ENCODE peak calls at places on chromosome 5, in four cellular contexts. P, F, M and B are unnamed samples.

GRCh38 chr5:181224390-181225234 is 1.5 kb downstream of the TRIM41 start:
- DNase-seq in F (no peak), P (no peak), M (no peak), B (no peak)

GRCh38 chr5:53480474-53481353 is at the start of gene FST:
- DNase-seq in P (peak), F (no peak), M (no peak), B (no peak)

GRCh38 chr5:135238622-135239460 is 160.2 kb downstream of the MACROH2A1 start:
- DNase-seq in F (no peak), M (no peak), P (no peak), B (no peak)

GRCh38 chr5:158802941-158803341 is 296.8 kb downstream of the EBF1 start:
- DNase-seq in F (no peak), M (no peak), P (no peak), B (no peak)

GRCh38 chr5:149206524-149207141 is 65.0 kb upstream of the AFAP1L1 start:
- DNase-seq in F (no peak), M (no peak), P (no peak), B (no peak)

GRCh38 chr5:174972291-174972690 is 247.9 kb downstream of the MSX2 start:
- DNase-seq in F (no peak), M (no peak), P (no peak), B (no peak)

GRCh38 chr5:141330299-141331080 is at the start of gene PCDHGA1:
- DNase-seq in M (no peak), F (no peak), P (peak), B (no peak)

GRCh38 chr5:155872801-155873200 is 454.2 kb upstream of the SGCD start:
- DNase-seq in P (no peak), F (no peak), M (no peak), B (no peak)

GRCh38 chr5:87190687-87191086 is 77.0 kb upstream of the RASA1 start:
- DNase-seq in M (no peak), F (no peak), P (no peak), B (no peak)

GRCh38 chr5:87151547-87151946 is 116.1 kb upstream of the RASA1 start:
- DNase-seq in P (no peak), M (no peak), F (no peak), B (no peak)

GRCh38 chr5:74402553-74402952 is 238.0 kb downstream of the ENC1 start:
- DNase-seq in M (no peak), F (no peak), P (no peak), B (no peak)

GRCh38 chr5:14145356-14146334 is 2.5 kb downstream of the TRIO start:
- DNase-seq in P (no peak), M (no peak), F (no peak), B (no peak)

GRCh38 chr5:67100301-67100700 is 96.3 kb downstream of the CD180 start:
- DNase-seq in P (no peak), F (no peak), M (no peak), B (no peak)

GRCh38 chr5:116482394-116482793 is 92.2 kb downstream of the SEMA6A start:
- DNase-seq in P (no peak), M (no peak), F (no peak), B (no peak)

GRCh38 chr5:126998201-126998631 is 32.1 kb downstream of the MARCHF3 start:
- DNase-seq in F (peak), P (no peak), M (no peak), B (no peak)

GRCh38 chr5:150642567-150642927 is 2.1 kb downstream of the SYNPO start:
- DNase-seq in P (no peak), M (no peak), F (no peak), B (no peak)

GRCh38 chr5:148469446-148470062 is 85.8 kb downstream of the FBXO38 start:
- DNase-seq in M (no peak), P (no peak), F (no peak), B (no peak)

GRCh38 chr5:11234501-11234911 is 473.5 kb upstream of the DAP start:
- DNase-seq in P (no peak), M (no peak), F (no peak), B (no peak)

GRCh38 chr5:176614805-176615478 is 5.0 kb upstream of the GPRIN1 start:
- DNase-seq in P (no peak), F (no peak), M (no peak), B (no peak)

GRCh38 chr5:17440766-17441165 is 57.3 kb upstream of the TAF11L2 start:
- DNase-seq in M (no peak), F (no peak), P (no peak), B (no peak)

GRCh38 chr5:78738693-78739300 is 90.2 kb upstream of the LHFPL2 start:
- DNase-seq in M (no peak), P (no peak), F (no peak), B (no peak)

GRCh38 chr5:74947961-74948613 is 81.9 kb upstream of the FAM169A start:
- DNase-seq in P (no peak), M (no peak), F (no peak), B (no peak)

GRCh38 chr5:65925094-65925600 is 1.2 kb upstream of the ERBIN start:
- DNase-seq in F (peak), M (no peak), P (peak), B (peak)

GRCh38 chr5:137666109-137666850 is 69.6 kb downstream of the KLHL3 start:
- DNase-seq in P (no peak), F (peak), M (no peak), B (peak)

GRCh38 chr5:154483654-154484392 is 5.8 kb upstream of the HAND1 start:
- DNase-seq in F (no peak), P (no peak), M (no peak), B (no peak)

GRCh38 chr5:141192110-141192725 is at the start of gene PCDHB10:
- DNase-seq in F (no peak), M (no peak), P (peak), B (no peak)

GRCh38 chr5:168073991-168074800 is 217.2 kb upstream of the WWC1 start:
- DNase-seq in F (no peak), M (no peak), P (no peak), B (no peak)

GRCh38 chr5:76685598-76686169 is 30.2 kb upstream of the F2R start:
- DNase-seq in M (no peak), P (no peak), F (no peak), B (no peak)

GRCh38 chr5:127934791-127935256 is 148.7 kb upstream of the SLC12A2 start:
- DNase-seq in P (no peak), M (peak), F (no peak), B (no peak)

GRCh38 chr5:138874771-138875628 is at the start of gene LRRTM2:
- DNase-seq in M (no peak), F (no peak), P (no peak), B (no peak)

GRCh38 chr5:178119915-178120660 is 6.8 kb downstream of the N4BP3 start:
- DNase-seq in F (no peak), M (no peak), P (no peak), B (no peak)

GRCh38 chr5:178121450-178122276 is 8.3 kb downstream of the N4BP3 start:
- DNase-seq in M (no peak), F (no peak), P (no peak), B (no peak)

GRCh38 chr5:178122346-178122745 is 8.5 kb upstream of the RMND5B start:
- DNase-seq in F (no peak), M (no peak), P (no peak), B (no peak)

GRCh38 chr5:178118345-178118744 is 5.0 kb downstream of the N4BP3 start:
- DNase-seq in M (no peak), F (no peak), P (no peak), B (no peak)

GRCh38 chr5:178120661-178121357 is 7.5 kb downstream of the N4BP3 start:
- DNase-seq in F (peak), P (peak), M (peak), B (peak)
- TF ChIP-seq POLR2A in F (no peak), P (no peak), M (no peak), B (no peak)

DNA sequence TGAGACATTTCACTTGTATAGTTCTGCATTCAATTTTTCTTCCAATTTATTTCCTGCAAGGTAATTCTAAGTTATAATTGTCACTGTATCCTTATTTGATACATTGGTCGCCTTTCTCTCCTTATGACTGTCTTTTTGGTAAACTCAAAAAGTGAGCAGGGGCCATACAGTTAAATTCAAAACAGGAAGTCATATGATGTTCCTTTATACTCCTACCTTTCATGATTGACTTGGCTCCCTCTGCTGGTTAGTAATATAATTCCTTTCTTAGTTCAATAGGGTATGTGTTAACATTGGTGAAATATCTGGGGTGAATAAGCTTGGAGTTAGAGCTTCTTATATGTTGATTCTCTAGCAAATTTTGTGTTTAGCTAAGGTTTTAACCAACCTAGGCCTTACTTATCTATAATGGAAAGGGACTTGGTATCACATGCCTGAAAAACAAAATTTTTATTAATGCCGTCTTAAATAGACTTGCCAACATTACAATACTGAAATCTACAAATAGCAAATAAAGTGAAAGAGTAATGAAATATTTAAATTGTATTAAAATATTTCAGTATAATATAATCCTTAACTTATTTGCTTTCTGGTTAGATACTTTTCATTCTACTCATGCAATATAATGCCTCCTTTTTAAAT is 6.0 kb upstream of the NIPBL start:
- DNase-seq in P (peak), F (no peak), M (no peak), B (no peak)
- TF ChIP-seq TAF1 in P (no peak), F (no peak), M (no peak), B (no peak)

GRCh38 chr5:33008751-33009418 is 297.8 kb downstream of the NPR3 start:
- DNase-seq in F (no peak), P (no peak), M (peak), B (no peak)
- TF ChIP-seq POLR2AphosphoS5 in F (no peak), P (no peak), M (no peak), B (no peak)

DNA sequence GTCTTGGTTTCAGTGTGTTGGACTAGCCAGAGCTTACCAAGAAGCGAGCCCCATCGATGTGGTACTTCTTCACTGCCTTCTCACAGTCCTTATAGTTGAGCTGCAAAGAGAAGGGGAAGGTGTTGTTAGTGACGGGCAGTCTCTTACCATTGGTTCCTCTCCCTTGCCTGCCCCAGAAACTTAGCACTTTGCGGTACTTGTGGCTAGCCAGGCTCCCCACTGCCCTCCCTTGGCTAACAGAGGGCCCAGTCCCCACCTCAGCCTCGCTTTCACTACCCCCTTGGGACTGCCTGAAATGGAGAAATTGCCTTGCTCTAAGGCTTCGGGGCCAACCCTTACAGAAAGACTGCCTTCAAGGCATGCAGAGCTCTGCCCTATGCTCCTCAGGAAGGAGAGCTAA is 4.3 kb downstream of the LCP2 start:
- DNase-seq in P (no peak), M (no peak), F (no peak), B (no peak)
- TF ChIP-seq POLR2A in P (no peak), M (no peak), F (no peak), B (no peak)

GRCh38 chr5:9197881-9198260 is 348.0 kb downstream of the SEMA5A start:
- DNase-seq in P (no peak), F (peak), M (no peak), B (peak)

GRCh38 chr5:9196403-9197224 is 349.3 kb downstream of the SEMA5A start:
- DNase-seq in P (no peak), F (no peak), M (no peak), B (no peak)

GRCh38 chr5:9192286-9192685 is 353.6 kb downstream of the SEMA5A start:
- DNase-seq in F (no peak), P (no peak), M (no peak), B (no peak)

GRCh38 chr5:9198399-9198798 is 347.5 kb downstream of the SEMA5A start:
- DNase-seq in M (no peak), F (no peak), P (no peak), B (no peak)

DNA sequence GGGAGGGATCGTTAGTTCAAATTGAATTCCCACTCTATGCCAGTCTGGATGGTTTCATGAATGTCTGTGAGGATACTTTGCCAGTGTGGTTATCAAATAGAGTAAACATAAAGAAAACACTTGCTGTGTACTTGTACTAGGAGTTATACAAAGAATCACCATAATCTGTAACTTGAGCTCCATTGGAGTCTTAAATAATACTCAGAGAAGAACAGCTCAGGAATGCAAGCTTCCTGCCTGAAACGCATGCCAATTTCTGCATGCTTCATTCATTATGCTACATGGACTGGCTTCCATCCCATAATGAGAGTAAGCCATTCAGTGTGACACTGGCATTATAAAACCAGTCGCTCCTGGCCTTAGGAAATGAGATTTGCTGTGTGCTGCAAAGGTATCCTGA is 351.4 kb downstream of the SEMA5A start:
- DNase-seq in F (no peak), P (no peak), M (no peak), B (no peak)
- TF ChIP-seq TAF1 in F (no peak), P (no peak), M (no peak), B (no peak)

GRCh38 chr5:5373351-5374033 is 49.0 kb upstream of the ICE1 start:
- DNase-seq in F (no peak), M (no peak), P (peak), B (no peak)
- TF ChIP-seq POLR2AphosphoS5 in F (no peak), M (no peak), P (no peak), B (no peak)

DNA sequence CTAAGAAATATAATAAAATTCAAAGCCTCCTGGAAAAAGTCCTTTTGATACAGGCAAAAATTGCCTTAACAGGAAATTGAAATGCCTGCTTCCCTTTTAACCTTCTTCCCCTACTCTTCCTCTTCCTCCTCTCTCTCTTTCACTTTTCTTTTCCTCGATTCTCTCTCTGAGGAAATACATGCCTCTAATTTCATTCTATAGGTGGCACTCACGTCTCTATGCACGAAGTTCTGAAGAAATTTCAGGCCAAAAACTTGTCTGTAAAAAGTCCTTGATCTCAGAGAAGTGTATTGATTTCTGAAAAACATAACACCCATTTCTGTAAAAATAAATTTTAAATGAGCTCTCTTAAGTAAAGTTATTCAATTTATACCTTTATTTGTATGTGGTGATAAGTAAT is 371.7 kb upstream of the IRX4 start:
- DNase-seq in P (no peak), M (no peak), F (no peak), B (no peak)
- TF ChIP-seq POLR2A in P (no peak), M (no peak), F (no peak), B (no peak)

GRCh38 chr5:125342938-125343401 is 596.5 kb upstream of the ZNF608 start:
- DNase-seq in P (no peak), M (no peak), F (no peak), B (no peak)

GRCh38 chr5:125348936-125349335 is 602.5 kb upstream of the ZNF608 start:
- DNase-seq in F (no peak), M (no peak), P (no peak), B (no peak)

GRCh38 chr5:125349432-125349831 is 603.0 kb upstream of the ZNF608 start:
- DNase-seq in P (no peak), M (no peak), F (no peak), B (no peak)

GRCh38 chr5:125346316-125346715 is 599.9 kb upstream of the ZNF608 start:
- DNase-seq in P (no peak), M (no peak), F (no peak), B (no peak)

DNA sequence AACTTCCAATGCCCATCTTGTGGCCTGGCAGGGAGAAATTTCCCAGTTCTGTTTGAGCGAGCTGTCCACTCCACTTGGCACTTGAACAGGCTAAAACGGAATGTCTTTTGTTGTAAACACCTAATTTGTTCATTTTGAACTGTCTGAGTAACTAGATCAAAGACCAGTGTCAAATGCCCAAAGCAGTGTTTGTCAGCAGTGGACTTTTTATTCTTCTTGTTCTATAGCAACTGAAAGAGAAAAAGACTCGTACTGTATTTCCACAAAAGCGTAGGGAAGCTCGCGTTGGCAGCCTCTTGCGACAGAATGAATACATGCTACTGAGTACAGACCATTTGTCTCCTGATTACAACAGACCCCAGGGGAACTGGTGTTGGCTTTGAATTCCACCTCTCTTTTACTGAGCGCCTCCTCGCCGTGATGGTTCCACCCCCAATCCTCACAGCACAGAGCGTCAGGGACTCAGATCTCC is 601.8 kb upstream of the ZNF608 start:
- DNase-seq in P (no peak), F (no peak), M (peak), B (no peak)
- TF ChIP-seq TAF1 in P (no peak), F (no peak), M (peak), B (no peak)

DNA sequence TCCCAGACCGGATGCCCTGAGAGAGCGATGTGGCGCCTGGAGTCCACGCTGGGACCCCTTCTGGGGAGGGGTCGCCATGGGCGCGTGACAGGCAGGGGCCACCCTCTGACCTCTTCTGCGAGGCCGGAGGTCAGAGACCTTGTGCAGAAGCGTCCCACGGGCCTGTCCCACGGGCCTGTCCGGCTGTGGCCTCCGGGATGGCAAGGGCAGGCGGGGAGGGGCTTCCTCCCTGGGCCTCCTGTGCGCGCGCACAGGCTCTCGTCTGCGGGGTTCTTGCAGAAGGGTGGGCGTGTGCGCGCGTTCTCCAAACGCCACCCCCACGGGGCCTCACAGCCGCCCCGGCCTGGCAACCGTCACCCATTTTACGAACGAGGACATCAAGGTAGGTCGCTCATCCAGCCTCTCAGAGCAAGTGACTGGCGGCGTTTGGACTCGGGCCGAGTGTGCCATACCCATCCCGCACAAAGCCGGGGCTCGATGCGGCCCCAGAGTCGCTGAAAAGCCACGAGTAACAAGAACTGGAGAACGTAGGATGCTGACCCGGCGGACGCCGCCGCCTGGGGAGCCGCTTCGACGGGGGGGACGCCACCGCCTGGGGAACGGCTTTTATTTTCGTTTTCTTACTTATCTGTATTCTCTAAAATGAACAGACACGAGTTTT is 897 bp downstream of the AHRR start:
- DNase-seq in M (no peak), F (no peak), P (no peak), B (peak)
- TF ChIP-seq POLR2AphosphoS5 in M (no peak), F (no peak), P (no peak), B (no peak)

GRCh38 chr5:7794823-7795222 is 56.1 kb downstream of the CFAP90 start:
- DNase-seq in F (no peak), P (no peak), M (no peak), B (peak)
- TF ChIP-seq POLR2A in F (no peak), P (no peak), M (no peak), B (no peak)